ENCODE peak calls at places on chromosomes 11 and 22, in ten cellular contexts. R, G, V, Y, O, B, T, X, D and Z are unnamed samples.

GRCh38 chr11:105046898-105047579 is 1.9 kb upstream of the CARD16 start:
- DNase-seq in B (peak; percentile 89), R (no peak), D (peak; percentile 97), X (peak; percentile 94), V (peak; percentile 85), G (no peak), T (peak; percentile 49), Y (no peak), O (peak; percentile 88), Z (no peak)

GRCh38 chr11:10584071-10584501 is 15.6 kb upstream of the LYVE1 start:
- DNase-seq in V (peak; percentile 10), R (no peak), G (no peak), O (no peak), T (no peak), X (no peak), B (no peak), Y (no peak), D (no peak), Z (no peak)

GRCh38 chr22:42500164-42500835 is 19.3 kb downstream of the RRP7A start:
- DNase-seq in G (peak; percentile 95), V (peak; percentile 84), T (no peak), X (peak; percentile 6), Y (peak; percentile 13), D (peak; percentile 56), R (peak; percentile 68), O (no peak), B (peak; percentile 37), Z (no peak)

GRCh38 chr11:69424748-69425147 is 56.7 kb upstream of the LINC01488 start:
- DNase-seq in V (no peak), Y (no peak), D (no peak), R (no peak), T (no peak), O (no peak), B (no peak), X (no peak), G (no peak), Z (no peak)

GRCh38 chr11:102843474-102843873 is at the start of gene MMP3:
- DNase-seq in T (no peak), B (no peak), D (peak; percentile 90), R (no peak), V (no peak), G (no peak), Y (no peak), X (no peak), O (no peak), Z (no peak)

GRCh38 chr11:126202646-126203359 is 8.6 kb downstream of the RPUSD4 start:
- DNase-seq in G (peak; percentile 44), T (no peak), X (no peak), O (no peak), B (no peak), D (no peak), R (no peak), Y (no peak), V (no peak), Z (no peak)

GRCh38 chr11:111327908-111328624 is 29.7 kb downstream of the POU2AF3 start:
- DNase-seq in V (no peak), G (peak; percentile 88), B (no peak), D (no peak), O (no peak), R (no peak), X (no peak), Y (no peak), T (peak; percentile 99), Z (no peak)

GRCh38 chr22:49119551-49119952 is 708.1 kb downstream of the BRD1 start:
- DNase-seq in T (no peak), R (no peak), G (no peak), B (no peak), X (no peak), V (peak; percentile 92), Y (no peak), O (no peak), D (no peak), Z (no peak)

GRCh38 chr22:44026066-44026629 is 2.0 kb downstream of the PARVB start:
- DNase-seq in Y (no peak), T (no peak), V (no peak), G (no peak), B (no peak), O (no peak), D (no peak), R (no peak), X (no peak), Z (no peak)

GRCh38 chr22:17436981-17437410 is 67.7 kb downstream of the CECR2 start:
- DNase-seq in G (no peak), B (no peak), Y (no peak), T (no peak), V (peak; percentile 94), D (no peak), X (no peak), R (peak; percentile 73), O (no peak), Z (no peak)

GRCh38 chr11:115391598-115391997 is 112.6 kb downstream of the CADM1 start:
- DNase-seq in B (no peak), D (no peak), Y (no peak), G (no peak), T (no peak), V (peak; percentile 79), X (no peak), R (no peak), O (no peak), Z (no peak)

GRCh38 chr22:47164514-47165337 is 402.3 kb downstream of the TBC1D22A start:
- DNase-seq in B (no peak), R (no peak), Y (no peak), V (peak; percentile 49), G (no peak), D (no peak), T (no peak), O (no peak), X (no peak), Z (peak; percentile 75)

GRCh38 chr22:24391836-24392217 is 35.6 kb upstream of the ADORA2A start:
- DNase-seq in G (no peak), V (no peak), T (no peak), B (peak; percentile 8), O (no peak), X (no peak), Y (no peak), D (peak; percentile 83), R (no peak), Z (no peak)

GRCh38 chr11:58043379-58043778 is 12.6 kb downstream of the OR6Q1 start:
- DNase-seq in B (no peak), X (no peak), G (no peak), D (no peak), O (no peak), Y (no peak), R (no peak), T (no peak), V (no peak), Z (no peak)

GRCh38 chr22:48477031-48477721 is 1350.5 kb downstream of the BRD1 start:
- DNase-seq in Y (no peak), G (peak; percentile 54), R (no peak), T (no peak), B (no peak), V (peak; percentile 38), O (no peak), X (no peak), D (no peak), Z (peak; percentile 75)

GRCh38 chr11:46338988-46339666 is 8.1 kb upstream of the DGKZ start:
- DNase-seq in D (no peak), R (no peak), O (no peak), V (peak; percentile 85), G (no peak), Y (no peak), X (no peak), B (no peak), T (no peak), Z (no peak)

GRCh38 chr11:45900916-45901617 is 6.0 kb downstream of the FREY1 start:
- DNase-seq in O (no peak), D (no peak), T (no peak), X (no peak), Y (no peak), R (peak; percentile 53), B (no peak), G (peak; percentile 84), V (no peak), Z (peak; percentile 85)

GRCh38 chr11:21485426-21485825 is 707.5 kb upstream of the ANO5 start:
- DNase-seq in T (no peak), V (no peak), G (no peak), X (no peak), Y (no peak), B (no peak), O (no peak), R (no peak), D (no peak), Z (no peak)

GRCh38 chr11:102121329-102121728 is 11.1 kb downstream of the YAP1 start:
- DNase-seq in Y (no peak), D (no peak), V (no peak), G (no peak), O (no peak), X (no peak), B (no peak), R (no peak), T (no peak), Z (no peak)

GRCh38 chr11:72971611-72972010 is 157.4 kb downstream of the ATG16L2 start:
- DNase-seq in O (no peak), X (no peak), B (no peak), R (no peak), D (no peak), G (no peak), T (no peak), V (no peak), Y (no peak), Z (no peak)

GRCh38 chr11:116847612-116848011 is 10.2 kb upstream of the APOA1 start:
- DNase-seq in V (no peak), D (no peak), X (no peak), G (no peak), Y (no peak), O (no peak), T (no peak), B (no peak), R (no peak), Z (no peak)